ENCODE peak calls at places on chromosomes 4 and X, in nine cellular contexts. L is stomach, X is endothelial cell of umbilical vein, N is OCI-LY7, E is left ventricle myocardium inferior, M is tibial nerve, A is IMR-90, T is tibial artery, Q is dorsolateral prefrontal cortex. R is an unnamed sample.

GRCh38 chrX:145856181-145856580 is 38.6 kb downstream of the SLITRK2 start:
- DNase-seq in L (no peak), X (no peak), N (no peak), E (no peak), M (no peak), A (no peak), T (no peak), Q (no peak), R (no peak)

GRCh38 chrX:40912576-40912975 is 172.7 kb upstream of the USP9X start:
- DNase-seq in L (no peak), X (no peak), N (no peak), E (no peak), M (no peak), A (no peak), T (no peak), Q (no peak), R (no peak)

GRCh38 chr4:155679343-155679742 is 12.7 kb downstream of the GUCY1A1 start:
- DNase-seq in L (no peak), X (no peak), N (no peak), E (no peak), M (no peak), A (peak), T (peak), Q (no peak), R (peak)

GRCh38 chr4:119628281-119629141 is at the start of gene PDE5A:
- DNase-seq in L (peak), X (peak), N (peak), E (peak), M (peak), A (peak), T (peak), Q (peak), R (peak)

GRCh38 chr4:16752150-16752549 is 146.3 kb downstream of the LDB2 start:
- DNase-seq in L (no peak), X (peak), N (no peak), E (no peak), M (no peak), A (peak), T (no peak), Q (no peak), R (no peak)

GRCh38 chr4:70577220-70577927 is 14.7 kb upstream of the AMBN start:
- DNase-seq in L (no peak), X (no peak), N (no peak), E (no peak), M (no peak), A (no peak), T (no peak), Q (no peak), R (no peak)

GRCh38 chr4:89598602-89599001 is 238.4 kb downstream of the SNCA start:
- DNase-seq in L (no peak), X (peak), N (peak), E (no peak), M (no peak), A (peak), T (no peak), Q (no peak), R (peak)

GRCh38 chr4:96016615-96017299 is 176.9 kb downstream of the PDHA2 start:
- DNase-seq in L (no peak), X (no peak), N (no peak), E (no peak), M (no peak), A (no peak), T (no peak), Q (no peak), R (peak)

GRCh38 chr4:184318852-184319251 is 101.2 kb upstream of the ENPP6 start:
- DNase-seq in L (no peak), X (no peak), N (no peak), E (no peak), M (peak), A (no peak), T (no peak), Q (no peak), R (no peak)

DNA sequence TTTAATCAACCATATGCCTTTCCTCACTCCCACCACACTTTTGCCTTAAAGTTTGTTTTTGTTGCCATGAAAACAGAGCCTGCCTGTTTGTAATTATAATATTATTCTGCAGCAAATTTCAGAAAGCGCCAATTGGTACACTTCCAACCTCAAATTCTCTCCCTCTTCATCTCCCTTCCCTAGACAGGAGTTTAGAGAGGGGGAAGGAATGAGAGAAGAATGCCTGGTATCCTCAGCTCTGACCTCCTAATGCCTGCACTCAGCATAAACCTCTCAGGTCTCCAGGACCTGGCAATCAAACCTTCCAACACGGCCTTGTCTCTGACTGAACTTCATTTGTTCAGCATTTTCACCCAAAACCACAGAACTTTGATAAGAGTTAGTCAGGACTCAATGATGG is 138.4 kb upstream of the HCCS start:
- DNase-seq in L (no peak), X (no peak), N (no peak), E (no peak), M (no peak), A (peak), T (no peak), Q (no peak), R (peak)
- H3K4me3 ChIP-seq in L (no peak), X (no peak), N (no peak), E (no peak), M (no peak), A (no peak), T (no peak), Q (no peak), R (no peak)

GRCh38 chr4:169484485-169484884 is 127.9 kb downstream of the NEK1 start:
- DNase-seq in L (no peak), X (no peak), N (no peak), E (no peak), M (no peak), A (peak), T (no peak), Q (no peak), R (peak)
- TF ChIP-seq CTCF in L (no peak), X (no peak), N (no peak), E (no peak), M (no peak), A (peak), T (no peak), Q (peak), R (no peak)

GRCh38 chrX:102863735-102864134 is 73.3 kb upstream of the RAB40AL start:
- DNase-seq in L (peak), X (peak), N (peak), E (peak), M (peak), A (peak), T (peak), Q (peak), R (peak)
- H3K27ac ChIP-seq in L (no peak), X (no peak), N (no peak), E (no peak), M (no peak), A (no peak), T (no peak), Q (no peak), R (no peak)

GRCh38 chr4:124785645-124786044 is 73.1 kb upstream of the ANKRD50 start:
- DNase-seq in L (no peak), X (no peak), N (no peak), E (no peak), M (no peak), A (no peak), T (no peak), Q (no peak), R (no peak)
- H3K4me3 ChIP-seq in L (no peak), X (no peak), N (no peak), E (no peak), M (no peak), A (no peak), T (no peak), Q (no peak), R (no peak)

GRCh38 chr4:108166038-108166437 is 2.7 kb downstream of the LEF1 start:
- DNase-seq in L (no peak), X (no peak), N (peak), E (no peak), M (no peak), A (no peak), T (no peak), Q (no peak), R (no peak)

GRCh38 chr4:108168213-108168671 is 490 bp downstream of the LEF1 start:
- DNase-seq in L (no peak), X (peak), N (no peak), E (no peak), M (no peak), A (peak), T (no peak), Q (no peak), R (peak)

GRCh38 chr4:108168672-108169562 is at the start of gene LEF1:
- DNase-seq in L (peak), X (peak), N (peak), E (no peak), M (peak), A (peak), T (no peak), Q (no peak), R (peak)

GRCh38 chr4:108165601-108166000 is 3.1 kb downstream of the LEF1 start:
- DNase-seq in L (no peak), X (no peak), N (peak), E (no peak), M (no peak), A (no peak), T (no peak), Q (no peak), R (no peak)

DNA sequence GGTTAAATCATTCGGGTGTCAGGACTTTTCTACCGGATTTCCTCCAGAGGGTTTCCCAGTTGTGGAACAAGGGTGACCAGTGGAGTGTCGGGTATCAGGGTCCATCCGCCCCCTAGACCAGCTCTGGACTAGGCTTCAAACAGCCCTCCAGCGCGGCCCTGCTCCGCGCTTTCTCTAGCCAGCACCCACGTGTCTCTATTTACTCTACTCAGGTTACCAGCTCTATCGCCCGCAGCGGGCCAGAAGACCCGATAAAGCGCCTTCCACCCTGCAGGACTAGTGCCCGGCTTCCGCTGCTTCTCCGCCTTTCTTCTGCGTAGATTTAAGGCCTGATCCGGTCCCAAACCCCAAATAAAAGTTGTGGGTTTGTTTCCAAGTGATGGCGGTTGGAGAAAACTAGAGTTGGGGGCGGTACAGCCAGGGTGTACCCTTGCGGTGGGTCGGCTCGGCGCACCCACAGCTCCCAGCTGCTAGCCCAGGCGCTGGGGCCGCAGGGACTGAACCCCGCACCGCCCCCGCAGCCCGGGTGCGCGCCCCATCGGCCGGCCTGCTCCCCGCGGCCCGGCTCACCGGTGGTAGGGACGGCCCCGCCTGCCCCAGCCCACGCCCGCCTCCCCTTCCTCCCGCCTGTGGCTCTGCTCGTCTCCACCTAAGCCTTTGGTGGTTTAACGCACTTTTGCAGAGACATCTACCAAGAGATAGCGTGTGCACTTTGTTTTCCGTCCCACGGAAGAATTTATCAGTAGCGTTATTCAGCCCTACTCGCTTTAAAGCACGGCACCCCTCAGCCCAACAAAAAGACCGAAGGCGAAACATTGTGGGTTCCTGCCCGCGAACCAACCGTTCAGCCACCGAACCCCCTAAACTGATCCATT is 2.1 kb downstream of the LEF1 start:
- DNase-seq in L (peak), X (no peak), N (peak), E (no peak), M (no peak), A (no peak), T (no peak), Q (no peak), R (peak)
- TF ChIP-seq CTCF in L (no peak), X (no peak), N (peak), E (no peak), M (no peak), A (no peak), T (no peak), Q (no peak), R (no peak)

GRCh38 chr4:156962069-156962377 is 9.6 kb downstream of the PDGFC start:
- DNase-seq in L (no peak), X (no peak), N (no peak), E (no peak), M (no peak), A (no peak), T (no peak), Q (no peak), R (no peak)

GRCh38 chr4:156959298-156959702 is 12.3 kb downstream of the PDGFC start:
- DNase-seq in L (no peak), X (no peak), N (no peak), E (no peak), M (no peak), A (peak), T (no peak), Q (no peak), R (peak)

GRCh38 chr4:156961241-156962068 is 10.1 kb downstream of the PDGFC start:
- DNase-seq in L (no peak), X (no peak), N (no peak), E (no peak), M (no peak), A (no peak), T (no peak), Q (no peak), R (peak)

GRCh38 chr4:156963419-156963818 is 8.2 kb downstream of the PDGFC start:
- DNase-seq in L (no peak), X (no peak), N (no peak), E (no peak), M (no peak), A (no peak), T (no peak), Q (no peak), R (no peak)

DNA sequence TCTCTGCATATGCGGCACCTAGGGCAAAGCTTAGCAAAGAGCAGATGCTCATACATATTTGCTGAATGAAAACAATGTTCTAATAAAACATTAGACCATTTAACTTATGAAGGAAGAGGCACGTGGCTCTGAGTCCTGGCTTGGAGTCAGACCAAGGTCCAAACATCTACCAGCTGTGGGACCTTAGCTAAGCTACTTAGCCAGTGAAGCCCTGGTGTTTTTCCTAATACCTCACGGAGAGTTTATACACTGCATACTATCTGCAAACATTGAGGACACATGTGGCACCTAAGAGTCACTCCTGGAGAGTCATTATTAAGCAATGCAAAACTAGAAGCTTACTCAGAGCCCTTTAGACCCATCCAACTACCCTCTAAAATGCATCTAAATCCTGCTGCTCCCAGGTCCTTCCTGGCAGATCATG is 9.0 kb downstream of the PDGFC start:
- DNase-seq in L (peak), X (no peak), N (no peak), E (no peak), M (no peak), A (peak), T (no peak), Q (no peak), R (peak)
- H3K27ac ChIP-seq in L (no peak), X (no peak), N (no peak), E (no peak), M (no peak), A (peak), T (peak), Q (no peak), R (peak)